ENCODE peak calls at places on chromosome 10, in eight cellular contexts. One of them, this sample, is unnamed.

GRCh38 chr10:86387221-86387794 is 20.7 kb upstream of the GRID1 start:
- DNase-seq in Daoy: no peak
- DNase-seq in CD8-positive, alpha-beta memory T cell: no peak
- DNase-seq in uterus: no peak
- DNase-seq in tibial artery: peak
- DNase-seq in GM06990: no peak
- DNase-seq in stimulated activated CD4-positive, alpha-beta T cell treated with anti-CD3 and anti-CD28 coated beads, Interleukin-1b, Interleukin-23, amount 100 ng/mL, for 4 hours: no peak
- DNase-seq in neural crest cell: no peak
- DNase-seq in this sample: no peak

GRCh38 chr10:76577455-76577854 is 1060.2 kb downstream of the KCNMA1 start:
- DNase-seq in Daoy: no peak
- DNase-seq in CD8-positive, alpha-beta memory T cell: no peak
- DNase-seq in uterus: no peak
- DNase-seq in tibial artery: no peak
- DNase-seq in GM06990: no peak
- DNase-seq in stimulated activated CD4-positive, alpha-beta T cell treated with anti-CD3 and anti-CD28 coated beads, Interleukin-1b, Interleukin-23, amount 100 ng/mL, for 4 hours: no peak
- DNase-seq in neural crest cell: no peak
- DNase-seq in this sample: no peak

GRCh38 chr10:121096617-121097431 is 245.7 kb downstream of the WDR11 start:
- DNase-seq in Daoy: peak
- DNase-seq in CD8-positive, alpha-beta memory T cell: no peak
- DNase-seq in uterus: no peak
- DNase-seq in tibial artery: no peak
- DNase-seq in GM06990: no peak
- DNase-seq in stimulated activated CD4-positive, alpha-beta T cell treated with anti-CD3 and anti-CD28 coated beads, Interleukin-1b, Interleukin-23, amount 100 ng/mL, for 4 hours: no peak
- DNase-seq in neural crest cell: no peak
- DNase-seq in this sample: no peak

GRCh38 chr10:77325233-77325537 is 312.4 kb downstream of the KCNMA1 start:
- DNase-seq in Daoy: no peak
- DNase-seq in CD8-positive, alpha-beta memory T cell: no peak
- DNase-seq in uterus: no peak
- DNase-seq in tibial artery: no peak
- DNase-seq in GM06990: no peak
- DNase-seq in stimulated activated CD4-positive, alpha-beta T cell treated with anti-CD3 and anti-CD28 coated beads, Interleukin-1b, Interleukin-23, amount 100 ng/mL, for 4 hours: no peak
- DNase-seq in neural crest cell: no peak
- DNase-seq in this sample: no peak

GRCh38 chr10:93352638-93353383 is 129.3 kb downstream of the MYOF start:
- DNase-seq in Daoy: no peak
- DNase-seq in CD8-positive, alpha-beta memory T cell: peak
- DNase-seq in uterus: no peak
- DNase-seq in tibial artery: no peak
- DNase-seq in GM06990: no peak
- DNase-seq in stimulated activated CD4-positive, alpha-beta T cell treated with anti-CD3 and anti-CD28 coated beads, Interleukin-1b, Interleukin-23, amount 100 ng/mL, for 4 hours: no peak
- DNase-seq in neural crest cell: no peak
- DNase-seq in this sample: peak

GRCh38 chr10:44960482-44961230 is 1.1 kb downstream of the RASSF4 start:
- DNase-seq in Daoy: no peak
- DNase-seq in CD8-positive, alpha-beta memory T cell: no peak
- DNase-seq in uterus: no peak
- DNase-seq in tibial artery: peak
- DNase-seq in GM06990: no peak
- DNase-seq in stimulated activated CD4-positive, alpha-beta T cell treated with anti-CD3 and anti-CD28 coated beads, Interleukin-1b, Interleukin-23, amount 100 ng/mL, for 4 hours: no peak
- DNase-seq in neural crest cell: no peak
- DNase-seq in this sample: no peak

GRCh38 chr10:124293641-124294449 is 124.9 kb downstream of the OAT start:
- DNase-seq in Daoy: no peak
- DNase-seq in CD8-positive, alpha-beta memory T cell: no peak
- DNase-seq in uterus: no peak
- DNase-seq in tibial artery: no peak
- DNase-seq in GM06990: no peak
- DNase-seq in stimulated activated CD4-positive, alpha-beta T cell treated with anti-CD3 and anti-CD28 coated beads, Interleukin-1b, Interleukin-23, amount 100 ng/mL, for 4 hours: no peak
- DNase-seq in neural crest cell: no peak
- DNase-seq in this sample: no peak

GRCh38 chr10:59405235-59405634 is 42.9 kb upstream of the FAM13C start:
- DNase-seq in Daoy: no peak
- DNase-seq in CD8-positive, alpha-beta memory T cell: no peak
- DNase-seq in uterus: no peak
- DNase-seq in tibial artery: no peak
- DNase-seq in GM06990: no peak
- DNase-seq in stimulated activated CD4-positive, alpha-beta T cell treated with anti-CD3 and anti-CD28 coated beads, Interleukin-1b, Interleukin-23, amount 100 ng/mL, for 4 hours: no peak
- DNase-seq in neural crest cell: no peak
- DNase-seq in this sample: no peak

GRCh38 chr10:28243923-28244322 is 58.9 kb downstream of the MPP7 start:
- DNase-seq in Daoy: no peak
- DNase-seq in CD8-positive, alpha-beta memory T cell: no peak
- DNase-seq in uterus: no peak
- DNase-seq in tibial artery: no peak
- DNase-seq in GM06990: no peak
- DNase-seq in stimulated activated CD4-positive, alpha-beta T cell treated with anti-CD3 and anti-CD28 coated beads, Interleukin-1b, Interleukin-23, amount 100 ng/mL, for 4 hours: no peak
- DNase-seq in neural crest cell: no peak
- DNase-seq in this sample: no peak

GRCh38 chr10:35822316-35822715 is 180.2 kb upstream of the FZD8 start:
- DNase-seq in Daoy: peak
- DNase-seq in CD8-positive, alpha-beta memory T cell: no peak
- DNase-seq in uterus: peak
- DNase-seq in tibial artery: peak
- DNase-seq in GM06990: peak
- DNase-seq in stimulated activated CD4-positive, alpha-beta T cell treated with anti-CD3 and anti-CD28 coated beads, Interleukin-1b, Interleukin-23, amount 100 ng/mL, for 4 hours: no peak
- DNase-seq in neural crest cell: peak
- DNase-seq in this sample: no peak

GRCh38 chr10:15370212-15370740 is 813 bp downstream of the FAM171A1 start:
- DNase-seq in Daoy: peak
- DNase-seq in CD8-positive, alpha-beta memory T cell: no peak
- DNase-seq in uterus: no peak
- DNase-seq in tibial artery: no peak
- DNase-seq in GM06990: peak
- DNase-seq in stimulated activated CD4-positive, alpha-beta T cell treated with anti-CD3 and anti-CD28 coated beads, Interleukin-1b, Interleukin-23, amount 100 ng/mL, for 4 hours: peak
- DNase-seq in neural crest cell: peak
- DNase-seq in this sample: no peak

GRCh38 chr10:124737221-124737620 is 7.0 kb downstream of the FAM53B start:
- DNase-seq in Daoy: no peak
- DNase-seq in CD8-positive, alpha-beta memory T cell: no peak
- DNase-seq in uterus: peak
- DNase-seq in tibial artery: peak
- DNase-seq in GM06990: no peak
- DNase-seq in stimulated activated CD4-positive, alpha-beta T cell treated with anti-CD3 and anti-CD28 coated beads, Interleukin-1b, Interleukin-23, amount 100 ng/mL, for 4 hours: no peak
- DNase-seq in neural crest cell: no peak
- DNase-seq in this sample: no peak

GRCh38 chr10:103276941-103277712 is at the start of gene INA:
- DNase-seq in Daoy: peak
- DNase-seq in CD8-positive, alpha-beta memory T cell: no peak
- DNase-seq in uterus: no peak
- DNase-seq in tibial artery: no peak
- DNase-seq in GM06990: peak
- DNase-seq in stimulated activated CD4-positive, alpha-beta T cell treated with anti-CD3 and anti-CD28 coated beads, Interleukin-1b, Interleukin-23, amount 100 ng/mL, for 4 hours: no peak
- DNase-seq in neural crest cell: peak
- DNase-seq in this sample: no peak

GRCh38 chr10:15703167-15703880 is 16.4 kb downstream of the ITGA8 start:
- DNase-seq in Daoy: no peak
- DNase-seq in CD8-positive, alpha-beta memory T cell: no peak
- DNase-seq in uterus: no peak
- DNase-seq in tibial artery: no peak
- DNase-seq in GM06990: no peak
- DNase-seq in stimulated activated CD4-positive, alpha-beta T cell treated with anti-CD3 and anti-CD28 coated beads, Interleukin-1b, Interleukin-23, amount 100 ng/mL, for 4 hours: no peak
- DNase-seq in neural crest cell: no peak
- DNase-seq in this sample: no peak

GRCh38 chr10:85857791-85858190 is 508.8 kb downstream of the GRID1 start:
- DNase-seq in Daoy: no peak
- DNase-seq in CD8-positive, alpha-beta memory T cell: no peak
- DNase-seq in uterus: no peak
- DNase-seq in tibial artery: no peak
- DNase-seq in GM06990: no peak
- DNase-seq in stimulated activated CD4-positive, alpha-beta T cell treated with anti-CD3 and anti-CD28 coated beads, Interleukin-1b, Interleukin-23, amount 100 ng/mL, for 4 hours: no peak
- DNase-seq in neural crest cell: no peak
- DNase-seq in this sample: no peak

GRCh38 chr10:79007037-79007842 is 61.5 kb upstream of the ZMIZ1 start:
- DNase-seq in Daoy: no peak
- DNase-seq in CD8-positive, alpha-beta memory T cell: no peak
- DNase-seq in uterus: peak
- DNase-seq in tibial artery: peak
- DNase-seq in GM06990: no peak
- DNase-seq in stimulated activated CD4-positive, alpha-beta T cell treated with anti-CD3 and anti-CD28 coated beads, Interleukin-1b, Interleukin-23, amount 100 ng/mL, for 4 hours: no peak
- DNase-seq in neural crest cell: no peak
- DNase-seq in this sample: no peak